ENCODE peak calls at places on chromosomes 12 and 14, in six cellular contexts. T is HepG2, H is ACHN, C is progenitor cell of endocrine pancreas, B is GM03348, U is Karpas-422. Q is an unnamed sample.

GRCh38 chr12:65156366-65156831 is 13.0 kb upstream of the LEMD3 start:
- DNase-seq in B (no peak), T (no peak), H (no peak), C (no peak), U (peak; percentile 59), Q (no peak)

GRCh38 chr12:105721051-105721825 is 390.7 kb downstream of the C12orf75 start:
- DNase-seq in T (no peak), B (peak; percentile 19), C (no peak), U (no peak), H (no peak), Q (peak; percentile 77)

GRCh38 chr12:49503674-49504180 is 35.1 kb upstream of the KCNH3 start:
- DNase-seq in H (peak; percentile 73), U (no peak), C (no peak), T (no peak), B (no peak), Q (peak; percentile 43)

GRCh38 chr12:45658066-45658465 is 71.4 kb upstream of the ARID2 start:
- DNase-seq in T (no peak), U (no peak), C (no peak), B (no peak), H (no peak), Q (no peak)

GRCh38 chr14:68476212-68476964 is 316.5 kb downstream of the ZFP36L1 start:
- DNase-seq in C (no peak), U (no peak), B (peak; percentile 84), H (no peak), T (peak; percentile 45), Q (no peak)

GRCh38 chr14:68386950-68387779 is 405.7 kb downstream of the ZFP36L1 start:
- DNase-seq in H (no peak), C (no peak), T (no peak), B (no peak), U (no peak), Q (no peak)

GRCh38 chr14:41761204-41761603 is 154.5 kb downstream of the LRFN5 start:
- DNase-seq in U (no peak), B (no peak), T (no peak), C (no peak), H (no peak), Q (no peak)

GRCh38 chr14:71714225-71714624 is 218.0 kb upstream of the RGS6 start:
- DNase-seq in T (no peak), U (no peak), C (no peak), B (peak; percentile 74), H (no peak), Q (no peak)

GRCh38 chr12:14716848-14717444 is 20.5 kb upstream of the GUCY2C start:
- DNase-seq in B (peak; percentile 47), H (peak; percentile 62), U (peak; percentile 88), C (no peak), T (peak; percentile 52), Q (no peak)

GRCh38 chr14:69980457-69981414 is 101.5 kb downstream of the SMOC1 start:
- DNase-seq in B (no peak), T (no peak), H (no peak), U (no peak), C (no peak), Q (peak; percentile 53)

GRCh38 chr12:85373045-85373444 is 93.0 kb downstream of the ALX1 start:
- DNase-seq in H (no peak), U (no peak), C (no peak), T (no peak), B (no peak), Q (no peak)

GRCh38 chr14:22184157-22185025 is 404.6 kb downstream of the DAD1 start:
- DNase-seq in H (no peak), B (no peak), U (no peak), C (no peak), T (no peak), Q (no peak)

GRCh38 chr14:93142854-93143652 is 27.3 kb upstream of the ITPK1 start:
- DNase-seq in H (no peak), T (peak; percentile 40), U (no peak), C (no peak), B (no peak), Q (no peak)

GRCh38 chr12:90618606-90619005 is 336.4 kb downstream of the CCER1 start:
- DNase-seq in C (no peak), U (no peak), T (no peak), H (no peak), B (no peak), Q (no peak)

GRCh38 chr14:52949711-52950409 is 990 bp downstream of the FERMT2 start:
- DNase-seq in H (peak; percentile 55), C (no peak), U (no peak), T (peak; percentile 44), B (peak; percentile 65), Q (no peak)

GRCh38 chr12:47819902-47820630 is at the start of gene HDAC7:
- DNase-seq in C (peak; percentile 49), H (peak; percentile 83), B (peak; percentile 95), U (peak; percentile 93), T (peak; percentile 62), Q (no peak)

GRCh38 chr14:53186532-53186931 is 33.4 kb upstream of the DDHD1 start:
- DNase-seq in T (no peak), C (no peak), H (no peak), B (no peak), U (no peak), Q (no peak)

GRCh38 chr14:93094121-93094918 is 21.4 kb downstream of the ITPK1 start:
- DNase-seq in U (no peak), H (no peak), B (no peak), C (no peak), T (no peak), Q (no peak)

Q was measured in NCI-H2029 treated with DMSO at 0.1 percent for 48 hours.